ENCODE peak calls at places on chromosomes 4 and X, in four cellular contexts. M is MM.1S, L is stomach, F is heart right ventricle. J is an unnamed sample.

GRCh38 chrX:70422886-70423336 is at the start of gene GDPD2:
- DNase-seq in M (no peak), F (no peak), L (peak; percentile 39), J (peak; percentile 38)

GRCh38 chr4:158322119-158322518 is 111.8 kb downstream of the TMEM144 start:
- DNase-seq in L (no peak), F (no peak), M (no peak), J (no peak)

GRCh38 chrX:84865113-84865512 is 138.6 kb upstream of the APOOL start:
- DNase-seq in L (no peak), F (no peak), M (no peak), J (no peak)

GRCh38 chrX:75210602-75211001 is 54.5 kb upstream of the ABCB7 start:
- DNase-seq in L (no peak), M (no peak), F (no peak), J (no peak)

GRCh38 chr4:183142566-183143545 is 43.8 kb downstream of the WWC2 start:
- DNase-seq in M (no peak), L (peak; percentile 88), F (peak; percentile 75), J (peak; percentile 17)

GRCh38 chrX:112827292-112827903 is 13.2 kb downstream of the AMOT start:
- DNase-seq in F (no peak), L (no peak), M (no peak), J (no peak)

GRCh38 chrX:108105473-108105872 is 13.9 kb downstream of the ATG4A start:
- DNase-seq in M (no peak), L (no peak), F (no peak), J (no peak)

GRCh38 chr4:8468746-8469535 is 28.4 kb downstream of the TRMT44 start:
- DNase-seq in M (peak; percentile 42), F (peak; percentile 44), L (peak; percentile 64), J (peak; percentile 55)

GRCh38 chr4:152961752-152962117 is 25.6 kb downstream of the FHDC1 start:
- DNase-seq in M (no peak), L (no peak), F (no peak), J (no peak)

GRCh38 chr4:24794916-24795665 is at the start of gene SOD3:
- DNase-seq in M (no peak), L (peak; percentile 79), F (peak; percentile 88), J (peak; percentile 82)

GRCh38 chr4:14364953-14365533 is 637.2 kb upstream of the CPEB2 start:
- DNase-seq in M (no peak), L (no peak), F (no peak), J (no peak)

GRCh38 chr4:95268819-95269565 is 279.8 kb downstream of the UNC5C start:
- DNase-seq in F (no peak), M (no peak), L (no peak), J (no peak)

GRCh38 chrX:64894454-64895038 is 81.7 kb downstream of the ZC4H2 start:
- DNase-seq in F (no peak), L (peak; percentile 48), M (peak; percentile 27), J (peak; percentile 51)

GRCh38 chr4:130705023-130705422 is 1609.1 kb downstream of the C4orf33 start:
- DNase-seq in F (no peak), M (peak; percentile 9), L (no peak), J (no peak)

GRCh38 chr4:85639946-85640345 is 165.0 kb downstream of the ARHGAP24 start:
- DNase-seq in L (no peak), F (no peak), M (no peak), J (no peak)

GRCh38 chrX:45472968-45473367 is 272.3 kb upstream of the DIPK2B start:
- DNase-seq in M (no peak), F (no peak), L (no peak), J (no peak)

GRCh38 chr4:24980064-24980690 is 50.6 kb downstream of the LGI2 start:
- DNase-seq in M (peak; percentile 79), L (peak; percentile 59), F (peak; percentile 78), J (peak; percentile 54)

GRCh38 chrX:131836161-131836560 is 186.9 kb upstream of the STK26 start:
- DNase-seq in F (no peak), M (no peak), L (no peak), J (no peak)

GRCh38 chrX:115038406-115038805 is 21.0 kb upstream of the IL13RA2 start:
- DNase-seq in F (no peak), M (no peak), L (no peak), J (no peak)

GRCh38 chr4:91837608-91838029 is 466.1 kb upstream of the GRID2 start:
- DNase-seq in M (no peak), L (no peak), F (no peak), J (no peak)

GRCh38 chr4:123144626-123145025 is 222.2 kb upstream of the NUDT6 start:
- DNase-seq in L (no peak), F (no peak), M (no peak), J (no peak)

GRCh38 chrX:39972340-39972739 is 125.4 kb downstream of the BCOR start:
- DNase-seq in M (no peak), F (peak; percentile 13), L (no peak), J (no peak)

GRCh38 chr4:14596904-14597303 is 405.4 kb upstream of the CPEB2 start:
- DNase-seq in L (no peak), M (no peak), F (no peak), J (no peak)

GRCh38 chr4:1243451-1244080 is 5.4 kb downstream of the CTBP1 start:
- DNase-seq in M (no peak), L (no peak), F (no peak), J (peak; percentile 11)

GRCh38 chr4:1241466-1241935 is 7.4 kb downstream of the CTBP1 start:
- DNase-seq in L (no peak), M (no peak), F (no peak), J (peak; percentile 40)

GRCh38 chr4:1242506-1243450 is 6.2 kb downstream of the CTBP1 start:
- DNase-seq in M (no peak), F (peak; percentile 4), L (no peak), J (peak; percentile 4)

GRCh38 chr4:1240721-1241465 is 8.0 kb downstream of the CTBP1 start:
- DNase-seq in M (no peak), F (peak; percentile 2), L (no peak), J (peak; percentile 9)

GRCh38 chr4:1241936-1242505 is 6.9 kb downstream of the CTBP1 start:
- DNase-seq in L (no peak), F (peak; percentile 2), M (no peak), J (peak; percentile 6)
- H3K4me1 ChIP-seq in L (peaks cover 75% of the 10 kb centered on the region), F (peaks cover 61% of the 10 kb centered on the region), M (peaks cover 4% of the 10 kb centered on the region), J (peaks cover 56% of the 10 kb centered on the region)

DNA sequence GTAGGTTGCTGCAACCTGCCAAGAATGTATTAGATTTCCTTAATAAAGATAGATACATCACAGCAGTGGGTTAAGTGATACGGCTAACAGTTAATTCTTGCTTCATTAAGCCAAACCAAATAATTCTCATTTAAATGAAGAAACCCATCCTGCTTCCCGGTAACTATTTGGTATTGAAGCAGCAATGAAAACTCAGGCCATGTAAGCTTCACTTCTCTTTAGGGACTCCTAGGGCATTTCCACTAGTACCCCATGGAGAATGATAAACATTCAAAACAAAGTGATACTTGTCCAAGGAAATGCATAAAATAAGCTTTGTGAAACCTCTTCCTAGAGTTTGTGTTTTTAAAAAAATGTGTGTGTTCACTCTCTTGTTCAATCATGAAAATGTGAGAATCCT is 40.7 kb upstream of the RASGEF1B start:
- DNase-seq in M (no peak), F (no peak), L (no peak), J (no peak)
- H3K4me1 ChIP-seq in M (peaks cover 54% of the 10 kb centered on the region), F (no peaks in the 10 kb centered on the region), L (no peaks in the 10 kb centered on the region), J (no peaks in the 10 kb centered on the region)

GRCh38 chrX:13000311-13000811 is 25.5 kb downstream of the TMSB4X start:
- DNase-seq in M (peak; percentile 58), F (no peak), L (no peak), J (no peak)

GRCh38 chrX:13001097-13001496 is 26.2 kb downstream of the TMSB4X start:
- DNase-seq in M (no peak), L (no peak), F (no peak), J (no peak)

GRCh38 chrX:12996934-12997435 is 22.1 kb downstream of the TMSB4X start:
- DNase-seq in F (no peak), M (no peak), L (no peak), J (no peak)

GRCh38 chrX:12999422-12999821 is 24.5 kb downstream of the TMSB4X start:
- DNase-seq in M (peak; percentile 71), F (no peak), L (no peak), J (no peak)

GRCh38 chrX:12997898-12998687 is 23.2 kb downstream of the TMSB4X start:
- DNase-seq in F (no peak), M (no peak), L (peak; percentile 68), J (no peak)
- H3K4me1 ChIP-seq in F (peaks cover 40% of the 10 kb centered on the region), M (peaks cover 32% of the 10 kb centered on the region), L (peaks cover 60% of the 10 kb centered on the region), J (peaks cover 47% of the 10 kb centered on the region)

DNA sequence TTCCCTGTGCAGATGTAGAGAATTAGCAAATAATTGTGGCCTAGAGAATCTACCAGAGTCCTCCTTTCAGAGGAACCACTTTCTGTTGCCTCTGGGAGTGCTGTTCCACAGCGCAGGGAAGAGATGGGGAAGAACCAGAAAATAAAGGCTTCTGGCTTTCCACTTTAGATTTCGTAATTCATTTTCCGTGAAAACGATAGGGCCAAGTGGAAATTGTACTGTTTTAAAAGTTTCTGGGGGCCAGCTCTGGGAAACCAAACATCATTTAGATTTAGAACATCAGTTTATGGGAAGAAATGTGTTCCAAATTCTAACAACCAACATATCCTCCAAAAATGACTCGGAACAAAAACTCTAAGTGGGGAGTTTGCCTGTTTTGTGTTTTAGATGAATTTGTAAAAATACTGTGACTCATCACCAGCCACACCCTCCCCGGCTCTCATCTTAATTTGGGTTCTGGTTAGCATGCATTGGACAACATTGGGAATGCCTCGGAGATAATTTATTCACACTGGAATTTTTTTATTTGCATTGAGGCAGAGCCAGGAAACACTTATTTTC is 65.2 kb upstream of the LNX1 start:
- DNase-seq in L (no peak), M (no peak), F (no peak), J (no peak)
- H3K4me1 ChIP-seq in L (peaks cover 44% of the 10 kb centered on the region), M (no peaks in the 10 kb centered on the region), F (peaks cover 29% of the 10 kb centered on the region), J (peaks cover 14% of the 10 kb centered on the region)

DNA sequence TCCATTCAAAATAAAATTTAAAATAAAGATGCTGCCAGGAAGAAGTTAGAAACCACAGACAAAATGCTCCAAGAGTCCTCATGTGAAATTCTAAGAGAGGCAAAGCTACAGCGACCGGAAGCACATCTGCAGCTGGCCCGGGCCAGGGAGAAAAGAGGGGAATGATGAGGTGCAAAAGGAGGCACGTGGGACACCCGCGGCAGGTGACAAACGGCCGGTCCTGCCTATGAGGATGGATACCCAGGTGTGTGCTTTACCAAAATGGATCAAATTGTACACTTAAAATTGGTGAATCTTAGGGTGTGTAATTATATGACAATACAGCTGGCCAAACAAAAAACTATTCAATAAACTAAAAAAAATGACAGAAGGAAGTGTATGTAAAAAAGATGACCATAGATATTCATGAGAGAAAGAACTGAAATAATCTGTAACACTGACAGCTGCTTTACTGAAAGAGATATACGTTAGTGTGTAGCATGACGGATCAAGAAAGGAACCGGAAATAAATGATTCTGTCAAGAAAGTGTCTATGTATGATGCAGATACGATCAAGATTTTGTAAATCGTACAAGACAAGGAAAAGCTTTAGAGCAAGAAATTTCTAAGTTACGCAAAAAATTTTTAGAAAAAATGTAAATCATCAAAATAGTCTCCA is 29.5 kb downstream of the PPP2R3B start:
- DNase-seq in M (no peak), F (no peak), L (no peak), J (no peak)
- H3K4me1 ChIP-seq in M (no peaks in the 10 kb centered on the region), F (no peaks in the 10 kb centered on the region), L (no peaks in the 10 kb centered on the region), J (no peaks in the 10 kb centered on the region)